ENCODE peak calls at places on chromosomes 4 and X, in ten cellular contexts. U is breast epithelium; N is brain microvascular endothelial cell; I is Peyer's patch; O is psoas muscle; F is CD8-positive, alpha-beta memory T cell; T is effector memory CD4-positive, alpha-beta T cell; A is lower lobe of right lung; B is left ventricle myocardium inferior; P is pancreas. E is an unnamed sample.
A peak's percentile ranks its signal among the peaks of the same experiment; 100 is the strongest.

GRCh38 chrX:130082244-130083106 is 27.8 kb downstream of the ELF4 start:
- DNase-seq in T (peak; percentile 62), U (no peak), B (peak; percentile 29), N (no peak), F (peak; percentile 77), A (peak; percentile 73), P (no peak), O (peak; percentile 69), I (no peak), E (peak; percentile 75)

GRCh38 chrX:70089575-70090297 is 27.5 kb downstream of the OTUD6A start:
- DNase-seq in U (no peak), T (no peak), A (no peak), I (no peak), N (peak; percentile 29), F (no peak), P (no peak), B (no peak), O (no peak), E (no peak)

GRCh38 chrX:11770320-11770719 is 12.3 kb downstream of the MSL3 start:
- DNase-seq in T (peak; percentile 5), A (peak; percentile 43), N (peak; percentile 28), P (no peak), B (no peak), O (no peak), I (no peak), F (peak; percentile 63), U (no peak), E (no peak)

GRCh38 chrX:858542-859078 is 228.0 kb downstream of the SHOX start:
- DNase-seq in T (no peak), U (no peak), A (no peak), F (no peak), O (no peak), B (no peak), N (no peak), P (no peak), I (no peak), E (no peak)

GRCh38 chr4:26288308-26288982 is 32.4 kb upstream of the RBPJ start:
- DNase-seq in A (peak; percentile 58), P (no peak), U (no peak), O (no peak), F (no peak), N (peak; percentile 47), T (no peak), I (no peak), B (no peak), E (no peak)

GRCh38 chr4:159177265-159178146 is 74.6 kb downstream of the RAPGEF2 start:
- DNase-seq in P (no peak), N (no peak), A (no peak), U (no peak), T (no peak), O (no peak), B (no peak), F (no peak), I (no peak), E (no peak)

GRCh38 chr4:112857461-112857860 is 192.0 kb upstream of the ANK2 start:
- DNase-seq in B (no peak), T (no peak), F (no peak), U (no peak), O (no peak), P (no peak), A (no peak), N (peak; percentile 94), I (no peak), E (no peak)

GRCh38 chr4:185709802-185710486 is 102.0 kb downstream of the SORBS2 start:
- DNase-seq in B (no peak), P (no peak), N (peak; percentile 72), O (no peak), I (no peak), F (no peak), T (no peak), U (no peak), A (no peak), E (no peak)

GRCh38 chr4:1658581-1658980 is 25.5 kb downstream of the FAM53A start:
- DNase-seq in O (no peak), F (no peak), A (no peak), B (no peak), P (no peak), U (no peak), N (no peak), T (no peak), I (no peak), E (no peak)

GRCh38 chrX:110021180-110022022 is 18.5 kb downstream of the TMEM164 start:
- DNase-seq in I (no peak), U (no peak), N (peak; percentile 12), F (no peak), P (no peak), B (peak; percentile 19), A (no peak), T (no peak), O (no peak), E (no peak)

GRCh38 chrX:22063284-22063683 is 31.2 kb downstream of the PHEX start:
- DNase-seq in F (no peak), O (no peak), T (no peak), N (no peak), B (no peak), P (no peak), U (no peak), A (no peak), I (no peak), E (no peak)

GRCh38 chr4:186770446-186771175 is 47.0 kb upstream of the FAT1 start:
- DNase-seq in F (no peak), O (no peak), B (no peak), N (peak; percentile 34), A (no peak), P (no peak), U (no peak), I (no peak), T (no peak), E (no peak)

GRCh38 chr4:88616275-88616996 is 24.2 kb downstream of the HERC3 start:
- DNase-seq in O (peak; percentile 62), N (peak; percentile 71), I (no peak), A (no peak), F (no peak), U (no peak), B (no peak), T (no peak), P (no peak), E (no peak)

GRCh38 chr4:156437666-156438065 is 484.0 kb upstream of the CTSO start:
- DNase-seq in I (no peak), P (no peak), B (no peak), N (no peak), O (no peak), F (no peak), A (no peak), U (no peak), T (no peak), E (no peak)
- H3K27ac ChIP-seq in I (no peak overlapping the region), P (no peak overlapping the region), B (no peak overlapping the region), N (no peak overlapping the region), O (no peak overlapping the region), F (no peak overlapping the region), A (no peak overlapping the region), U (no peak overlapping the region), T (no peak overlapping the region), E (no peak overlapping the region)

GRCh38 chr4:61254406-61254805 is 54.3 kb downstream of the ADGRL3 start:
- DNase-seq in O (no peak), P (no peak), T (no peak), I (no peak), U (no peak), A (no peak), N (no peak), B (no peak), F (no peak), E (no peak)
- H3K27ac ChIP-seq in O (no peak overlapping the region), P (no peak overlapping the region), T (no peak overlapping the region), I (no peak overlapping the region), U (no peak overlapping the region), A (no peak overlapping the region), N (no peak overlapping the region), B (no peak overlapping the region), F (no peak overlapping the region), E (no peak overlapping the region)

GRCh38 chr4:23923840-23924239 is 34.0 kb upstream of the PPARGC1A start:
- DNase-seq in A (no peak), O (no peak), P (no peak), N (no peak), F (no peak), I (no peak), U (no peak), T (no peak), B (no peak), E (no peak)
- H3K27ac ChIP-seq in A (no peak overlapping the region), O (no peak overlapping the region), P (no peak overlapping the region), N (no peak overlapping the region), F (no peak overlapping the region), I (no peak overlapping the region), U (no peak overlapping the region), T (no peak overlapping the region), B (no peak overlapping the region), E (no peak overlapping the region)

DNA sequence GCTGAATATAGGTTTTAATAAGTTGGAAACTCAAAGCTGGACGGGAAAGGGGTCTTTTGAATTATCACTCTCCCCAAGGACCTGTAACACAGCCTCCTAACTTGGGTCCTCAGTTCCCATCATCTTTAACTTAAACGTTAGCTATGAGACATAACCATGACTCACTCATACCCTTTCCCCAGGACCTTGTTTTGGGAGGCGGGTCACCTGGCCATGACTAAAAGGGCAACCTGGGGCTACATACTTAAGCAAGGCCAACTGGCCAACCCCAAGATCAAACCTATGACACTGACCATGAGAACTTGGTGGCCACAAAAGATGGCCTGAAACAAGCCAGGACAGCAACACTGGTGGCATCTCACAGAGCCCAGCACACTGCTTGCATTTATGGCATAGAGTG is 89.0 kb downstream of the SH3KBP1 start:
- DNase-seq in U (no peak), O (no peak), B (no peak), A (no peak), I (no peak), N (no peak), T (no peak), P (no peak), F (no peak), E (no peak)
- H3K27ac ChIP-seq in U (no peak overlapping the region), O (no peak overlapping the region), B (peak overlapping the region; percentile 74), A (no peak overlapping the region), I (peak overlapping the region; percentile 35), N (no peak overlapping the region), T (peak overlapping the region; percentile 75), P (no peak overlapping the region), F (peak overlapping the region; percentile 47), E (no peak overlapping the region)

DNA sequence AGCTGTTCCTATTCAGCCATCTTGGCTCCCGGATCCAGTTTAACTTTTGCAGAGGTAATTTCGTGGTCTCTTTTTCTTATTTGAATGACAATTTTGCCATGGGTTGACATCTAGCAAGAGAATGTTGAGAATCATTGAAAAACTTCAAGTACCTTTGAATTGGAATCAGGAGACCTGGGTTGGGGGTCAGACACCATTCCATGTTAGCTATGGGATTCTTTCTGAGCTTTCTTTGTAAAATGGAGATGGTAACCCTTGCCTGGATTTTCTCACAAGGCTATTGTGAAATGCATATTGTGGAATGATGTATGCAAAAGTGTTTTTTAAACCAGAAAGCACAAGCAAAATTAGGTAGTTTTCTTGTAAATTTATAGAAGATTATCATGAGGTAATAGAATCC is 79.1 kb upstream of the HAND2 start:
- DNase-seq in N (no peak), P (no peak), A (no peak), F (no peak), O (no peak), T (no peak), I (no peak), B (no peak), U (no peak), E (no peak)
- H3K27ac ChIP-seq in N (no peak overlapping the region), P (no peak overlapping the region), A (no peak overlapping the region), F (no peak overlapping the region), O (no peak overlapping the region), T (no peak overlapping the region), I (no peak overlapping the region), B (no peak overlapping the region), U (no peak overlapping the region), E (no peak overlapping the region)

E was measured in upper lobe of right lung.